ENCODE peak calls at places on chromosomes 16 and 17, in seven cellular contexts. W is left ventricle myocardium inferior, J is AG04450, Y is RWPE2, R is breast epithelium, Q is heart right ventricle, N is neural progenitor cell. A is an unnamed sample.

GRCh38 chr17:79945591-79946255 is 89.9 kb downstream of the TBC1D16 start:
- DNase-seq in W (peak; percentile 7), J (no peak), Y (peak; percentile 44), R (no peak), Q (no peak), N (no peak), A (no peak)

GRCh38 chr17:81599719-81600486 is 37.0 kb downstream of the NPLOC4 start:
- DNase-seq in W (peak; percentile 58), J (no peak), Y (no peak), R (no peak), Q (peak; percentile 63), N (no peak), A (peak; percentile 77)

GRCh38 chr16:23847938-23848337 is 12.2 kb downstream of the PRKCB start:
- DNase-seq in W (no peak), J (no peak), Y (no peak), R (no peak), Q (no peak), N (no peak), A (no peak)

GRCh38 chr16:89320717-89321501 is 103.4 kb downstream of the ZNF778 start:
- DNase-seq in W (peak; percentile 64), J (no peak), Y (no peak), R (no peak), Q (peak; percentile 70), N (peak; percentile 67), A (no peak)

GRCh38 chr17:74779948-74780400 is 3.8 kb upstream of the NAT9 start:
- DNase-seq in W (peak; percentile 45), J (no peak), Y (no peak), R (no peak), Q (no peak), N (no peak), A (no peak)

GRCh38 chr17:57349533-57350227 is 93.4 kb downstream of the MSI2 start:
- DNase-seq in W (no peak), J (no peak), Y (no peak), R (no peak), Q (no peak), N (no peak), A (no peak)

GRCh38 chr16:73956592-73957495 is 339.8 kb upstream of the PSMD7 start:
- DNase-seq in W (peak; percentile 43), J (peak; percentile 20), Y (no peak), R (peak; percentile 30), Q (peak; percentile 21), N (peak; percentile 81), A (peak; percentile 66)

GRCh38 chr16:84485255-84486010 is 19.0 kb downstream of the MEAK7 start:
- DNase-seq in W (no peak), J (no peak), Y (peak; percentile 36), R (peak; percentile 11), Q (no peak), N (no peak), A (no peak)

GRCh38 chr17:75130632-75131277 is 787 bp downstream of the NT5C start:
- DNase-seq in W (peak; percentile 45), J (no peak), Y (no peak), R (no peak), Q (no peak), N (peak; percentile 87), A (peak; percentile 50)

GRCh38 chr17:49297141-49297540 is 64.9 kb downstream of the ZNF652 start:
- DNase-seq in W (no peak), J (no peak), Y (no peak), R (no peak), Q (no peak), N (no peak), A (no peak)

GRCh38 chr16:14146445-14146844 is 75.3 kb downstream of the MRTFB start:
- DNase-seq in W (no peak), J (no peak), Y (no peak), R (no peak), Q (no peak), N (no peak), A (no peak)

GRCh38 chr16:50478021-50478772 is 70.0 kb upstream of the NKD1 start:
- DNase-seq in W (no peak), J (no peak), Y (no peak), R (no peak), Q (no peak), N (no peak), A (no peak)

GRCh38 chr16:53099318-53100130 is 44.7 kb downstream of the CHD9 start:
- DNase-seq in W (peak; percentile 93), J (no peak), Y (peak; percentile 97), R (peak; percentile 95), Q (peak; percentile 94), N (peak; percentile 88), A (peak; percentile 86)

GRCh38 chr16:47480410-47480809 is 19.3 kb downstream of the PHKB start:
- DNase-seq in W (no peak), J (no peak), Y (no peak), R (no peak), Q (no peak), N (no peak), A (no peak)

GRCh38 chr16:50520451-50521245 is 27.5 kb upstream of the NKD1 start:
- DNase-seq in W (no peak), J (no peak), Y (no peak), R (peak; percentile 1), Q (no peak), N (no peak), A (no peak)

GRCh38 chr16:73054732-73055481 is 7.0 kb upstream of the ZFHX3 start:
- DNase-seq in W (no peak), J (no peak), Y (no peak), R (no peak), Q (no peak), N (no peak), A (peak; percentile 69)

GRCh38 chr16:56102159-56102798 is 89.0 kb upstream of the GNAO1 start:
- DNase-seq in W (peak; percentile 61), J (no peak), Y (no peak), R (no peak), Q (peak; percentile 65), N (peak; percentile 26), A (peak; percentile 3)

GRCh38 chr17:49834118-49834743 is 13.6 kb downstream of the TAC4 start:
- DNase-seq in W (no peak), J (no peak), Y (no peak), R (no peak), Q (no peak), N (no peak), A (no peak)

GRCh38 chr17:33892677-33893076 is 362.4 kb upstream of the CCL2 start:
- DNase-seq in W (no peak), J (no peak), Y (no peak), R (no peak), Q (no peak), N (peak; percentile 12), A (no peak)

GRCh38 chr16:66740010-66740409 is 11.4 kb downstream of the DYNC1LI2 start:
- DNase-seq in W (no peak), J (no peak), Y (no peak), R (no peak), Q (no peak), N (peak; percentile 75), A (no peak)

GRCh38 chr17:77531002-77531401 is 390.2 kb downstream of the SEC14L1 start:
- DNase-seq in W (no peak), J (no peak), Y (no peak), R (no peak), Q (no peak), N (no peak), A (no peak)

GRCh38 chr17:20184191-20184590 is 175.0 kb downstream of the SPECC1 start:
- DNase-seq in W (no peak), J (no peak), Y (no peak), R (no peak), Q (no peak), N (no peak), A (no peak)
- TF ChIP-seq CTCF in W (no peak), J (no peak), Y (no peak), R (no peak), Q (no peak), N (no peak), A (no peak)

GRCh38 chr16:2458887-2459646 is 842 bp upstream of the TEDC2 start:
- DNase-seq in W (no peak), J (no peak), Y (no peak), R (no peak), Q (no peak), N (no peak), A (no peak)

GRCh38 chr16:2462031-2462866 is 2.3 kb downstream of the TEDC2 start:
- DNase-seq in W (no peak), J (no peak), Y (no peak), R (no peak), Q (no peak), N (no peak), A (no peak)

GRCh38 chr16:2460391-2460713 is 443 bp downstream of the TEDC2 start:
- DNase-seq in W (no peak), J (no peak), Y (no peak), R (no peak), Q (no peak), N (no peak), A (no peak)

GRCh38 chr16:2459647-2460390 is at the start of gene TEDC2:
- DNase-seq in W (peak; percentile 97), J (peak; percentile 74), Y (peak; percentile 97), R (peak; percentile 94), Q (peak; percentile 97), N (peak; percentile 100), A (peak; percentile 88)

DNA sequence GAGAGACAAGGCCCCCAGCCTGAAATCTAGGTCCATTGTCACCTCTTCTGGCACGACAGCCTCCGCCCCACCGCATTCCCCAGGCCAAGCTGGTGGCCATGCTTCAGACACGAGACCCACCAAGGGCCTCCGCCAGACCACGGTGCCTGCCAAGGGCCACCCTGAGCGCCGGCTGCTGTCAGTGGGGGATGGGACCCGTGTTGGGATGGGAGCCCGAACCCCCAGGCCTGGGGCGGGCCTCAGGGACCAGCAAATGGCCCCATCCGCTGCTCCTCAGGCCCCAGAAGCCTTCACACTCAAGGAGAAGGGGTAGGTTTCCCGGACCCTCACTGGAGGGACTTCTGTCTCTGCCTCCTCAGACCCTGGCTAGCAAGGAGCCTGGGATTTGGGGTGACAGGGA is 1.0 kb downstream of the TEDC2 start:
- DNase-seq in W (no peak), J (no peak), Y (no peak), R (no peak), Q (no peak), N (no peak), A (no peak)
- H3K4me3 ChIP-seq in W (no peak overlapping the region), J (peak overlapping the region; percentile 70), Y (peak overlapping the region; percentile 47), R (no peak overlapping the region), Q (no peak overlapping the region), N (peak overlapping the region; percentile 79), A (no peak overlapping the region)

GRCh38 chr16:27749946-27750345 is 200.0 kb downstream of the KATNIP start:
- DNase-seq in W (no peak), J (no peak), Y (no peak), R (no peak), Q (no peak), N (no peak), A (no peak)

GRCh38 chr16:27747946-27748345 is 198.0 kb downstream of the KATNIP start:
- DNase-seq in W (no peak), J (no peak), Y (no peak), R (no peak), Q (no peak), N (no peak), A (no peak)

GRCh38 chr16:27749547-27749875 is 199.6 kb downstream of the KATNIP start:
- DNase-seq in W (no peak), J (no peak), Y (no peak), R (no peak), Q (no peak), N (no peak), A (no peak)

GRCh38 chr16:27751676-27752075 is 201.7 kb downstream of the KATNIP start:
- DNase-seq in W (no peak), J (no peak), Y (no peak), R (no peak), Q (no peak), N (no peak), A (no peak)

GRCh38 chr16:27748868-27749546 is 199.1 kb downstream of the KATNIP start:
- DNase-seq in W (peak; percentile 21), J (peak; percentile 39), Y (no peak), R (no peak), Q (no peak), N (peak; percentile 61), A (peak; percentile 88)
- TF ChIP-seq CTCF in W (peak; percentile 54), J (peak; percentile 14), Y (no peak), R (no peak), Q (no peak), N (peak; percentile 56), A (peak; percentile 46)

GRCh38 chr17:28663723-28664122 is 1.7 kb downstream of the SUPT6H start:
- DNase-seq in W (no peak), J (no peak), Y (no peak), R (no peak), Q (no peak), N (no peak), A (no peak)
- H3K4me3 ChIP-seq in W (peak overlapping the region; percentile 81), J (peak overlapping the region; percentile 93), Y (no peak overlapping the region), R (no peak overlapping the region), Q (no peak overlapping the region), N (peak overlapping the region; percentile 91), A (peak overlapping the region; percentile 98)

A was measured in AG10803.